ENCODE peak calls at places on chromosomes 4 and X, in nine cellular contexts. W, Z, K, D, G, J, N, F and Y are unnamed samples.

GRCh38 chrX:153507484-153508178 is 9.8 kb upstream of the ATP2B3 start:
- DNase-seq in G (peak), N (peak), J (peak), D (peak), K (peak), F (peak), Z (peak), W (peak), Y (peak)

GRCh38 chr4:125140966-125141495 is 173.7 kb upstream of the FAT4 start:
- DNase-seq in K (no peak), W (no peak), G (no peak), N (no peak), Z (no peak), J (no peak), F (no peak), D (no peak), Y (no peak)

GRCh38 chrX:13646154-13646549 is 6.8 kb upstream of the TCEANC start:
- DNase-seq in J (no peak), K (peak), D (peak), Z (peak), G (peak), F (peak), W (peak), N (peak), Y (no peak)

GRCh38 chr4:94403735-94404134 is 48.0 kb upstream of the PDLIM5 start:
- DNase-seq in K (no peak), D (no peak), Z (no peak), J (no peak), N (no peak), G (no peak), F (no peak), W (no peak), Y (no peak)

GRCh38 chr4:180610317-180610716 is 1632.9 kb upstream of the TENM3 start:
- DNase-seq in W (no peak), N (no peak), K (no peak), J (peak), F (no peak), Z (no peak), D (no peak), G (no peak), Y (no peak)

GRCh38 chr4:39045791-39046221 is 13.6 kb upstream of the TMEM156 start:
- DNase-seq in K (peak), J (no peak), N (no peak), W (peak), D (no peak), Z (no peak), G (peak), F (no peak), Y (no peak)

GRCh38 chrX:129653985-129654651 is 638 bp downstream of the APLN start:
- DNase-seq in W (no peak), G (peak), N (peak), Z (no peak), F (no peak), D (no peak), J (peak), K (peak), Y (no peak)

GRCh38 chrX:69020316-69020715 is 144.9 kb downstream of the PJA1 start:
- DNase-seq in J (no peak), Z (no peak), G (no peak), F (no peak), N (peak), W (no peak), D (no peak), K (no peak), Y (no peak)

GRCh38 chr4:133668061-133668851 is 519.2 kb downstream of the PCDH10 start:
- DNase-seq in F (no peak), D (no peak), W (no peak), G (no peak), Z (no peak), N (no peak), K (no peak), J (no peak), Y (no peak)

GRCh38 chr4:127809173-127809800 is 27.2 kb downstream of the HSPA4L start:
- DNase-seq in N (no peak), J (no peak), Z (no peak), G (peak), D (no peak), W (peak), F (no peak), K (peak), Y (no peak)

GRCh38 chrX:21806691-21807090 is 32.7 kb upstream of the MBTPS2 start:
- DNase-seq in K (peak), N (no peak), Z (no peak), F (no peak), G (no peak), J (no peak), W (no peak), D (no peak), Y (no peak)

GRCh38 chrX:84064164-84064563 is 123.8 kb downstream of the RPS6KA6 start:
- DNase-seq in W (no peak), G (peak), Z (no peak), D (no peak), J (no peak), K (no peak), F (no peak), N (no peak), Y (no peak)

GRCh38 chr4:19791422-19792113 is 460.1 kb upstream of the SLIT2 start:
- DNase-seq in G (no peak), F (no peak), W (peak), N (no peak), K (no peak), J (no peak), D (no peak), Z (no peak), Y (no peak)

GRCh38 chr4:54683616-54684346 is 26.0 kb downstream of the KIT start:
- DNase-seq in K (peak), G (peak), Z (no peak), N (no peak), D (no peak), W (peak), J (no peak), F (no peak), Y (peak)

GRCh38 chr4:96736352-96736889 is 896.5 kb downstream of the PDHA2 start:
- DNase-seq in Z (no peak), G (no peak), K (peak), J (peak), W (peak), D (no peak), F (no peak), N (no peak), Y (no peak)

GRCh38 chr4:171644430-171645057 is 168.7 kb upstream of the GALNTL6 start:
- DNase-seq in K (no peak), N (no peak), W (no peak), Z (no peak), D (no peak), J (no peak), G (peak), F (no peak), Y (peak)

GRCh38 chr4:155687380-155687982 is 20.8 kb downstream of the GUCY1A1 start:
- DNase-seq in Z (no peak), G (no peak), F (no peak), K (no peak), W (no peak), J (no peak), N (no peak), D (no peak), Y (no peak)

GRCh38 chrX:51641421-51642021 is 22.8 kb upstream of the CENPVL3 start:
- DNase-seq in N (no peak), K (peak), Z (no peak), W (peak), D (no peak), G (peak), J (no peak), F (no peak), Y (no peak)

GRCh38 chrX:153474718-153475117 is 4.3 kb upstream of the HAUS7 start:
- DNase-seq in G (peak), K (no peak), J (no peak), F (no peak), D (peak), W (peak), N (no peak), Z (peak), Y (no peak)

GRCh38 chr4:957231-957580 is 16.2 kb downstream of the DGKQ start:
- DNase-seq in D (peak), K (no peak), F (no peak), J (no peak), N (peak), Z (no peak), G (no peak), W (no peak), Y (peak)

GRCh38 chrX:80879916-80880315 is 70.2 kb upstream of the BRWD3 start:
- DNase-seq in Z (no peak), J (no peak), W (no peak), G (no peak), N (no peak), F (no peak), K (no peak), D (no peak), Y (no peak)

GRCh38 chr4:3712112-3712805 is 53.9 kb upstream of the ADRA2C start:
- DNase-seq in Z (no peak), G (no peak), D (no peak), N (no peak), K (no peak), J (no peak), F (no peak), W (no peak), Y (no peak)

GRCh38 chr4:177242651-177243296 is 66.9 kb upstream of the NEIL3 start:
- DNase-seq in K (no peak), D (no peak), J (no peak), N (no peak), F (no peak), G (no peak), Z (no peak), W (no peak), Y (no peak)

GRCh38 chrX:67636532-67636931 is 92.7 kb downstream of the AR start:
- DNase-seq in F (no peak), N (no peak), D (no peak), W (no peak), G (no peak), J (peak), K (no peak), Z (no peak), Y (no peak)

GRCh38 chr4:100462206-100462605 is 55.6 kb downstream of the EMCN start:
- DNase-seq in F (no peak), G (no peak), N (no peak), J (no peak), W (no peak), Z (no peak), K (peak), D (no peak), Y (no peak)

GRCh38 chrX:13837290-13837745 is 20.4 kb upstream of the GPM6B start:
- DNase-seq in G (no peak), J (no peak), N (no peak), K (no peak), W (no peak), D (no peak), Z (no peak), F (no peak), Y (no peak)

GRCh38 chrX:70826715-70827114 is 81.8 kb downstream of the TEX11 start:
- DNase-seq in G (no peak), N (no peak), K (no peak), D (no peak), J (no peak), W (no peak), F (no peak), Z (no peak), Y (no peak)

GRCh38 chr4:123304151-123305021 is 92.2 kb upstream of the SPRY1 start:
- DNase-seq in N (no peak), F (no peak), D (no peak), Z (no peak), J (no peak), K (no peak), G (no peak), W (no peak), Y (no peak)

GRCh38 chr4:114296126-114296525 is 302.5 kb upstream of the UGT8 start:
- DNase-seq in G (no peak), D (peak), Z (no peak), N (no peak), W (no peak), J (no peak), F (no peak), K (no peak), Y (no peak)

GRCh38 chr4:110487873-110488272 is 11.9 kb downstream of the ENPEP start:
- DNase-seq in N (no peak), G (no peak), Z (no peak), F (no peak), K (no peak), W (no peak), D (no peak), J (no peak), Y (no peak)

GRCh38 chrX:136636121-136636520 is 11.8 kb upstream of the CD40LG start:
- DNase-seq in J (no peak), N (no peak), Z (no peak), D (no peak), G (no peak), F (no peak), W (no peak), K (no peak), Y (no peak)

GRCh38 chrX:78133561-78133960 is 5.9 kb downstream of the TAF9B start:
- DNase-seq in D (no peak), N (no peak), Z (no peak), G (no peak), F (no peak), J (no peak), W (no peak), K (no peak), Y (no peak)

GRCh38 chrX:45524296-45524695 is 323.6 kb upstream of the DIPK2B start:
- DNase-seq in Z (no peak), G (no peak), N (no peak), J (no peak), D (no peak), W (peak), K (no peak), F (no peak), Y (no peak)

GRCh38 chrX:40201486-40201885 is 103.7 kb upstream of the BCOR start:
- DNase-seq in N (no peak), G (no peak), K (no peak), Z (no peak), W (no peak), J (no peak), F (no peak), D (no peak), Y (peak)

GRCh38 chr4:105971032-105971431 is 75.8 kb downstream of the NPNT start:
- DNase-seq in N (no peak), F (no peak), W (no peak), D (no peak), Z (no peak), J (no peak), K (no peak), G (no peak), Y (no peak)
- TF ChIP-seq POLR2A in N (no peak), F (no peak), W (no peak), D (no peak), Z (no peak), J (no peak), K (no peak), G (no peak), Y (no peak)

DNA sequence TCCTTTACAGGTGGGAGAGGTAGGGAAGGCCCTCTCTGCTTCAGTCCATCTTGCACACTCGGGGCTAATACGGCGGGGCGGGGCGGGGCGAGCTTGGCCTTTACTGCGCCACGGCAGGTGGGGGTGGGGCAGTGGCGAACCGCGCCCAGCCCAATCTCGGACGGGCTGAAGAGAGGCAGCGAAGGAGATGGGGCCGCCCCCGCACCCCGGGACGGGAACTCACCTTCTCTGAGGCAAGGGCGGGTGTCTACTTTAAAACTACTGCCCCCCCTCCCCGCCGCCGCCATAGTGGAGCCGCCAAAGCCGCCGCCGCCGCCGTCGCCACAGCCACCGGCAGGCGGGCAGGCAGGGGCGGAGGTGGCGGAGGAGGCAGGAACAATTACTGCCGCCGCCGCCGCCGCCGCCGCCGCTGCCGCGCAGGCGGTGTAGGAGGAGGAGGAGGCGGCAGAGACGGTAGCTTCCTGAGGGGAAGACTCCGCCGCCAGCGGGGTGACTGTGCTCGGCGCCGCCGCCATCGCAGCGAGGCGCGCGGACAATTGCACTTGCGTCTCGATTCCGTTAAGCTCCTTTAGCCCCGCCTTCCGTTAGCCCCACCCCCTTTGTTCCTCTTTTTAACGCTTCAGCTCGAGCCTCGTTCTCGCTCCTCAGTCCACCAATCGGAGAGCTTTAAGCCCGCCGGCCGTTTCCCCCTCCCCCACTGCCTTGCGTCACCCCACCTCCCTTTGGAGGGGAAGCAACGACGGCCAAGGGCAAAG is at the start of gene ZMAT1:
- DNase-seq in N (peak), W (peak), K (peak), G (peak), D (peak), F (peak), J (peak), Z (peak), Y (peak)
- TF ChIP-seq POLR2A in N (peak), W (peak), K (peak), G (no peak), D (peak), F (peak), J (peak), Z (peak), Y (peak)

DNA sequence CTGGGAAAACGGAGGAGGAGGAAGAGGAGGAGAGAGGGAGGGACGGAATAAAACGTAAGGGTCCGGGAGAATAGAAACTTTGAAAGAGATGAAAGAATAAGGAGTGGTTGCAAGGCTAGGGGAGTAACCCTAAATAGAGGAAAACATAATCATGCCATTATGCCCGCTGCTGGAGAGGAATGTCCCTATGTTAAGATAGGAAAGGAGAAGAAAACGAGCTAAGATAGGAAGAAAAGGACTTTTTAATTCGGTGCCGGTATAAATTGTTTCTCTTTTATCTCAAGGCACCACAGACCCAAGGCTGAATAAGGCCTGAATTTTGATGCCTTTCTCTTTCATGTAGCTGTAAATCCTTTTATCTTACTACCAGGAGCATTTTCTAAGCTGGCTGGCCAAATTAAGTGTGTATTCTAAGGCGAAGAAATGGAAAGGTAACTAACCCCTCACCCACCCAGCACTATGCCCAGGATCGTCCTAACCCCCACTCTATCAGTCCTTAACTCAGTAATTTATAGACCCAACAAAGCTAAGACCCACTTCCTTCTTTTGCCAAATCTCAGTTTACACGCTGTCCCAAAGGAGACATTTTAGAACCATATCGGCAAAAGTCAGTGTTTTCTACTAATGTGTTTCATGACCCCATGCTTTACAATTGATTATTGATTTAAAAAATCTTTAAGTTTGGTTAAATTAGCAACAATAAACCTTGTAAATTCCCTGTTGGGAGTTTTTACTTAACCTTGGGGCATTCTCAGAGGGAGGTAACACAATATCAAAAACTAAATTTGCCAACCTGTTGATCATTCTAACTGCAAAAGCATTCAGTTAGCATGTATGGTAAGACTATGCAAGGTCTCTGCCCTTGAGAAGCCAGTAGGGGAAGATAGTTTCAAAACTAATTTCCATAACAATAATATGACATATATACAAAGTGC is 1.1 kb upstream of the CUL4B start:
- DNase-seq in Z (no peak), N (no peak), K (no peak), J (no peak), F (no peak), W (no peak), G (peak), D (no peak), Y (no peak)
- TF ChIP-seq POLR2A in Z (peak), N (no peak), K (no peak), J (peak), F (peak), W (peak), G (no peak), D (no peak), Y (no peak)

GRCh38 chrX:119482041-119482440 is 13.8 kb downstream of the SLC25A5 start:
- DNase-seq in G (no peak), Z (no peak), D (peak), N (peak), W (no peak), F (no peak), K (no peak), J (no peak), Y (no peak)

GRCh38 chrX:119481218-119481875 is 13.1 kb downstream of the SLC25A5 start:
- DNase-seq in Z (no peak), K (peak), G (no peak), F (no peak), N (peak), J (no peak), W (no peak), D (peak), Y (no peak)

GRCh38 chrX:119479845-119480244 is 11.6 kb downstream of the SLC25A5 start:
- DNase-seq in G (no peak), W (no peak), F (no peak), J (no peak), D (peak), K (no peak), N (peak), Z (no peak), Y (no peak)

GRCh38 chrX:119486745-119487144 is 18.5 kb downstream of the SLC25A5 start:
- DNase-seq in D (peak), G (no peak), K (no peak), W (no peak), Z (no peak), N (peak), F (no peak), J (no peak), Y (no peak)

GRCh38 chrX:119482497-119483480 is 14.5 kb downstream of the SLC25A5 start:
- DNase-seq in Z (peak), F (peak), G (peak), W (peak), D (peak), J (peak), N (peak), K (peak), Y (peak)
- TF ChIP-seq POLR2A in Z (no peak), F (no peak), G (peak), W (no peak), D (no peak), J (no peak), N (no peak), K (peak), Y (no peak)

GRCh38 chr4:108622022-108622421 is 1.6 kb downstream of the RPL34 start:
- DNase-seq in D (no peak), K (no peak), G (no peak), J (no peak), Z (no peak), W (no peak), N (no peak), F (no peak), Y (no peak)

GRCh38 chr4:108622828-108623227 is 2.5 kb downstream of the RPL34 start:
- DNase-seq in K (no peak), F (no peak), W (no peak), G (no peak), D (no peak), J (no peak), N (no peak), Z (no peak), Y (no peak)

GRCh38 chr4:108619372-108620100 is 840 bp upstream of the RPL34 start:
- DNase-seq in G (no peak), Z (no peak), N (no peak), F (no peak), K (no peak), J (no peak), W (no peak), D (no peak), Y (no peak)

GRCh38 chr4:108620933-108621905 is 843 bp downstream of the RPL34 start:
- DNase-seq in D (no peak), G (no peak), N (no peak), J (no peak), Z (no peak), W (peak), F (no peak), K (no peak), Y (no peak)

GRCh38 chr4:108620101-108620932 is at the start of gene RPL34:
- DNase-seq in F (peak), D (peak), N (peak), J (peak), K (peak), W (peak), G (peak), Z (peak), Y (peak)
- TF ChIP-seq POLR2A in F (peak), D (peak), N (peak), J (peak), K (peak), W (peak), G (peak), Z (peak), Y (peak)